ENCODE peak calls at places on chromosome 1, in ten cellular contexts. One of them, this sample, is unnamed.
A peak's percentile ranks its signal among the peaks of the same experiment; 100 is the strongest.

GRCh38 chr1:66396212-66396890 is 137.6 kb upstream of the SGIP1 start:
- DNase-seq in hypothalamus: no peak
- DNase-seq in ELR: no peak
- DNase-seq in NCI-H2081: no peak
- DNase-seq in EL: no peak
- DNase-seq in stimulated activated CD4-positive, alpha-beta T cell treated with anti-CD3 and anti-CD28 coated beads, Interleukin-2, amount 100 ng/mL, for 48 hours: no peak
- DNase-seq in A673: peak; percentile 21
- DNase-seq in GM18507: no peak
- DNase-seq in sigmoid colon: no peak
- DNase-seq in activated CD8-positive, alpha-beta memory T cell treated with anti-CD3 and anti-CD28 coated beads, Interleukin-2, amount 50 U/mL, for 4 hours: no peak
- DNase-seq in this sample: no peak

GRCh38 chr1:207815913-207816312 is 64.1 kb downstream of the CD46 start:
- DNase-seq in hypothalamus: no peak
- DNase-seq in ELR: peak; percentile 80
- DNase-seq in NCI-H2081: no peak
- DNase-seq in EL: peak; percentile 59
- DNase-seq in stimulated activated CD4-positive, alpha-beta T cell treated with anti-CD3 and anti-CD28 coated beads, Interleukin-2, amount 100 ng/mL, for 48 hours: no peak
- DNase-seq in A673: no peak
- DNase-seq in GM18507: no peak
- DNase-seq in sigmoid colon: no peak
- DNase-seq in activated CD8-positive, alpha-beta memory T cell treated with anti-CD3 and anti-CD28 coated beads, Interleukin-2, amount 50 U/mL, for 4 hours: no peak
- DNase-seq in this sample: no peak

GRCh38 chr1:183267646-183268431 is 81.8 kb downstream of the LAMC2 start:
- DNase-seq in hypothalamus: no peak
- DNase-seq in ELR: peak; percentile 98
- DNase-seq in NCI-H2081: no peak
- DNase-seq in EL: peak; percentile 95
- DNase-seq in stimulated activated CD4-positive, alpha-beta T cell treated with anti-CD3 and anti-CD28 coated beads, Interleukin-2, amount 100 ng/mL, for 48 hours: no peak
- DNase-seq in A673: no peak
- DNase-seq in GM18507: no peak
- DNase-seq in sigmoid colon: no peak
- DNase-seq in activated CD8-positive, alpha-beta memory T cell treated with anti-CD3 and anti-CD28 coated beads, Interleukin-2, amount 50 U/mL, for 4 hours: no peak
- DNase-seq in this sample: no peak

GRCh38 chr1:7457811-7458210 is 313.3 kb upstream of the VAMP3 start:
- DNase-seq in hypothalamus: no peak
- DNase-seq in ELR: no peak
- DNase-seq in NCI-H2081: no peak
- DNase-seq in EL: no peak
- DNase-seq in stimulated activated CD4-positive, alpha-beta T cell treated with anti-CD3 and anti-CD28 coated beads, Interleukin-2, amount 100 ng/mL, for 48 hours: no peak
- DNase-seq in A673: no peak
- DNase-seq in GM18507: no peak
- DNase-seq in sigmoid colon: no peak
- DNase-seq in activated CD8-positive, alpha-beta memory T cell treated with anti-CD3 and anti-CD28 coated beads, Interleukin-2, amount 50 U/mL, for 4 hours: no peak
- DNase-seq in this sample: no peak

GRCh38 chr1:229203030-229203751 is 67.7 kb upstream of the RAB4A start:
- DNase-seq in hypothalamus: no peak
- DNase-seq in ELR: peak; percentile 60
- DNase-seq in NCI-H2081: peak; percentile 2
- DNase-seq in EL: peak; percentile 41
- DNase-seq in stimulated activated CD4-positive, alpha-beta T cell treated with anti-CD3 and anti-CD28 coated beads, Interleukin-2, amount 100 ng/mL, for 48 hours: no peak
- DNase-seq in A673: peak; percentile 76
- DNase-seq in GM18507: no peak
- DNase-seq in sigmoid colon: no peak
- DNase-seq in activated CD8-positive, alpha-beta memory T cell treated with anti-CD3 and anti-CD28 coated beads, Interleukin-2, amount 50 U/mL, for 4 hours: no peak
- DNase-seq in this sample: peak; percentile 99

GRCh38 chr1:233549917-233550316 is 64.0 kb upstream of the KCNK1 start:
- DNase-seq in hypothalamus: no peak
- DNase-seq in ELR: no peak
- DNase-seq in NCI-H2081: no peak
- DNase-seq in EL: no peak
- DNase-seq in stimulated activated CD4-positive, alpha-beta T cell treated with anti-CD3 and anti-CD28 coated beads, Interleukin-2, amount 100 ng/mL, for 48 hours: no peak
- DNase-seq in A673: no peak
- DNase-seq in GM18507: no peak
- DNase-seq in sigmoid colon: no peak
- DNase-seq in activated CD8-positive, alpha-beta memory T cell treated with anti-CD3 and anti-CD28 coated beads, Interleukin-2, amount 50 U/mL, for 4 hours: no peak
- DNase-seq in this sample: no peak

GRCh38 chr1:38846210-38846609 is 13.4 kb downstream of the RRAGC start:
- DNase-seq in hypothalamus: no peak
- DNase-seq in ELR: no peak
- DNase-seq in NCI-H2081: no peak
- DNase-seq in EL: no peak
- DNase-seq in stimulated activated CD4-positive, alpha-beta T cell treated with anti-CD3 and anti-CD28 coated beads, Interleukin-2, amount 100 ng/mL, for 48 hours: no peak
- DNase-seq in A673: no peak
- DNase-seq in GM18507: no peak
- DNase-seq in sigmoid colon: no peak
- DNase-seq in activated CD8-positive, alpha-beta memory T cell treated with anti-CD3 and anti-CD28 coated beads, Interleukin-2, amount 50 U/mL, for 4 hours: no peak
- DNase-seq in this sample: no peak

GRCh38 chr1:171251042-171251740 is 2.9 kb downstream of the FMO1 start:
- DNase-seq in hypothalamus: no peak
- DNase-seq in ELR: peak; percentile 69
- DNase-seq in NCI-H2081: peak; percentile 14
- DNase-seq in EL: peak; percentile 66
- DNase-seq in stimulated activated CD4-positive, alpha-beta T cell treated with anti-CD3 and anti-CD28 coated beads, Interleukin-2, amount 100 ng/mL, for 48 hours: peak; percentile 9
- DNase-seq in A673: peak; percentile 37
- DNase-seq in GM18507: no peak
- DNase-seq in sigmoid colon: no peak
- DNase-seq in activated CD8-positive, alpha-beta memory T cell treated with anti-CD3 and anti-CD28 coated beads, Interleukin-2, amount 50 U/mL, for 4 hours: peak; percentile 23
- DNase-seq in this sample: no peak

GRCh38 chr1:65265296-65266271 is 43.8 kb upstream of the DNAJC6 start:
- DNase-seq in hypothalamus: no peak
- DNase-seq in ELR: peak; percentile 80
- DNase-seq in NCI-H2081: peak; percentile 52
- DNase-seq in EL: peak; percentile 81
- DNase-seq in stimulated activated CD4-positive, alpha-beta T cell treated with anti-CD3 and anti-CD28 coated beads, Interleukin-2, amount 100 ng/mL, for 48 hours: no peak
- DNase-seq in A673: peak; percentile 79
- DNase-seq in GM18507: no peak
- DNase-seq in sigmoid colon: no peak
- DNase-seq in activated CD8-positive, alpha-beta memory T cell treated with anti-CD3 and anti-CD28 coated beads, Interleukin-2, amount 50 U/mL, for 4 hours: peak; percentile 42
- DNase-seq in this sample: no peak

GRCh38 chr1:46639547-46639946 is 22.9 kb upstream of the MOB3C start:
- DNase-seq in hypothalamus: no peak
- DNase-seq in ELR: no peak
- DNase-seq in NCI-H2081: no peak
- DNase-seq in EL: no peak
- DNase-seq in stimulated activated CD4-positive, alpha-beta T cell treated with anti-CD3 and anti-CD28 coated beads, Interleukin-2, amount 100 ng/mL, for 48 hours: no peak
- DNase-seq in A673: no peak
- DNase-seq in GM18507: no peak
- DNase-seq in sigmoid colon: no peak
- DNase-seq in activated CD8-positive, alpha-beta memory T cell treated with anti-CD3 and anti-CD28 coated beads, Interleukin-2, amount 50 U/mL, for 4 hours: no peak
- DNase-seq in this sample: no peak

GRCh38 chr1:41851589-41851988 is 67.1 kb downstream of the HIVEP3 start:
- DNase-seq in hypothalamus: no peak
- DNase-seq in ELR: peak; percentile 91
- DNase-seq in NCI-H2081: no peak
- DNase-seq in EL: peak; percentile 87
- DNase-seq in stimulated activated CD4-positive, alpha-beta T cell treated with anti-CD3 and anti-CD28 coated beads, Interleukin-2, amount 100 ng/mL, for 48 hours: no peak
- DNase-seq in A673: no peak
- DNase-seq in GM18507: no peak
- DNase-seq in sigmoid colon: no peak
- DNase-seq in activated CD8-positive, alpha-beta memory T cell treated with anti-CD3 and anti-CD28 coated beads, Interleukin-2, amount 50 U/mL, for 4 hours: no peak
- DNase-seq in this sample: no peak

GRCh38 chr1:13517193-13517812 is 3.5 kb upstream of the LRRC38 start:
- DNase-seq in hypothalamus: no peak
- DNase-seq in ELR: no peak
- DNase-seq in NCI-H2081: no peak
- DNase-seq in EL: no peak
- DNase-seq in stimulated activated CD4-positive, alpha-beta T cell treated with anti-CD3 and anti-CD28 coated beads, Interleukin-2, amount 100 ng/mL, for 48 hours: peak; percentile 9
- DNase-seq in A673: peak; percentile 65
- DNase-seq in GM18507: no peak
- DNase-seq in sigmoid colon: no peak
- DNase-seq in activated CD8-positive, alpha-beta memory T cell treated with anti-CD3 and anti-CD28 coated beads, Interleukin-2, amount 50 U/mL, for 4 hours: no peak
- DNase-seq in this sample: no peak

GRCh38 chr1:167756760-167757405 is 35.1 kb downstream of the MPZL1 start:
- DNase-seq in hypothalamus: no peak
- DNase-seq in ELR: no peak
- DNase-seq in NCI-H2081: no peak
- DNase-seq in EL: no peak
- DNase-seq in stimulated activated CD4-positive, alpha-beta T cell treated with anti-CD3 and anti-CD28 coated beads, Interleukin-2, amount 100 ng/mL, for 48 hours: no peak
- DNase-seq in A673: peak; percentile 7
- DNase-seq in GM18507: no peak
- DNase-seq in sigmoid colon: no peak
- DNase-seq in activated CD8-positive, alpha-beta memory T cell treated with anti-CD3 and anti-CD28 coated beads, Interleukin-2, amount 50 U/mL, for 4 hours: no peak
- DNase-seq in this sample: no peak